ENCODE peak calls at places on chromosomes 11 and 22, in nine cellular contexts. O, N, D, H, W, B, T, S and U are unnamed samples.

GRCh38 chr11:12581923-12582322 is 92.3 kb upstream of the TEAD1 start:
- DNase-seq in O (peak; percentile 74), N (no peak), D (no peak), H (peak; percentile 10), W (peak; percentile 71), B (no peak), T (peak; percentile 77), S (no peak), U (peak; percentile 93)

GRCh38 chr11:78339483-78339882 is 78.1 kb downstream of the GAB2 start:
- DNase-seq in O (no peak), N (peak; percentile 19), D (no peak), H (no peak), W (no peak), B (no peak), T (no peak), S (no peak), U (no peak)

GRCh38 chr11:111531156-111531555 is 9.4 kb upstream of the LAYN start:
- DNase-seq in O (peak; percentile 52), N (no peak), D (no peak), H (no peak), W (no peak), B (no peak), T (no peak), S (no peak), U (no peak)

GRCh38 chr22:30228509-30229359 is 17.8 kb downstream of the LIF start:
- DNase-seq in O (no peak), N (no peak), D (no peak), H (no peak), W (no peak), B (no peak), T (no peak), S (no peak), U (peak; percentile 86)

GRCh38 chr11:66546966-66547661 is 411 bp downstream of the ACTN3 start:
- DNase-seq in O (no peak), N (no peak), D (no peak), H (no peak), W (no peak), B (no peak), T (no peak), S (no peak), U (no peak)

GRCh38 chr11:117703209-117703608 is 93.8 kb downstream of the DSCAML1 start:
- DNase-seq in O (no peak), N (no peak), D (no peak), H (no peak), W (no peak), B (no peak), T (no peak), S (no peak), U (no peak)

GRCh38 chr22:30610299-30610698 is 3.3 kb downstream of the TCN2 start:
- DNase-seq in O (no peak), N (no peak), D (no peak), H (no peak), W (peak; percentile 80), B (peak; percentile 34), T (no peak), S (no peak), U (no peak)

GRCh38 chr22:48832592-48832991 is 995.1 kb downstream of the BRD1 start:
- DNase-seq in O (no peak), N (peak; percentile 17), D (no peak), H (no peak), W (no peak), B (no peak), T (no peak), S (no peak), U (no peak)

GRCh38 chr11:95711162-95711944 is 78.2 kb downstream of the FAM76B start:
- DNase-seq in O (peak; percentile 75), N (no peak), D (no peak), H (no peak), W (no peak), B (no peak), T (peak; percentile 49), S (no peak), U (no peak)

GRCh38 chr11:11701070-11701469 is 79.3 kb upstream of the GALNT18 start:
- DNase-seq in O (peak; percentile 47), N (no peak), D (no peak), H (no peak), W (no peak), B (no peak), T (no peak), S (no peak), U (peak; percentile 58)

GRCh38 chr11:12762696-12763324 is 88.6 kb downstream of the TEAD1 start:
- DNase-seq in O (no peak), N (no peak), D (no peak), H (no peak), W (no peak), B (no peak), T (no peak), S (no peak), U (no peak)

GRCh38 chr11:35318309-35318708 is 101.0 kb downstream of the SLC1A2 start:
- DNase-seq in O (no peak), N (no peak), D (no peak), H (no peak), W (no peak), B (no peak), T (no peak), S (no peak), U (no peak)

GRCh38 chr22:43520632-43521039 is 108.8 kb downstream of the MPPED1 start:
- DNase-seq in O (no peak), N (no peak), D (no peak), H (no peak), W (no peak), B (no peak), T (no peak), S (no peak), U (no peak)

GRCh38 chr22:31290494-31291402 is 1.5 kb downstream of the PIK3IP1 start:
- DNase-seq in O (peak; percentile 86), N (peak; percentile 96), D (peak; percentile 96), H (peak; percentile 93), W (peak; percentile 96), B (peak; percentile 98), T (peak; percentile 91), S (peak; percentile 95), U (peak; percentile 84)

GRCh38 chr11:118287006-118287405 is 17.5 kb upstream of the CD3E start:
- DNase-seq in O (peak; percentile 50), N (no peak), D (no peak), H (no peak), W (no peak), B (no peak), T (peak; percentile 18), S (no peak), U (peak; percentile 37)

DNA sequence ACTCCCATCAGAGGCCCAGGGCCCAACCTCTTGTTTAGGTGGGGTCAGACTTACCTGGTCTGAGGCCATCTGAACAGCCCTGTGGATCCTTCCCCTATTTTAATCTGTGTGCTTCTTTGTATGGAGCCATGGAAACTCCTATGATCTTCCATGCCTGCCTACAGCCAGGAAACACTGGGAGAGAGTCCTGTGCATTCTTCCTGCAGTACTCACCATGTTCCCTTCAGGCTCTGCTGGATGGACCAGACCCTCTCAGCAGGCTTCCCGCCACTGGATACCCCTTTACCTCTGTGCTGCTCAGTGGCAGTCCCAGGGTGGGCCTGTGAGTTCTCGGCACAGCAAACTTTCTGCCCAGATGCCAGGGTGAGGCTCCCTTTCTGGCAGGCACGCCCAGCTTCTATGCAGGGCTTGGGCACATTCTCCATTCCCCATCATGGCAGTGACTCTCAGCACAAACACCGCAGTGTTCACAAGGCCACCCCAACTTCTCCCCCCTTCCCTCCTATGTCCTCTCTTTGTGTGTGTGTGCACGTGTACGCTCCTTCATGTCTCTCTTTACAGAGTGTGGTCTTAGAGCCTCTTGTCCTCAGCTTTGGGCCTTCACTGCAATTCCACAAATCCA is 34.8 kb downstream of the NEU3 start:
- DNase-seq in O (no peak), N (no peak), D (no peak), H (no peak), W (no peak), B (no peak), T (no peak), S (peak; percentile 17), U (no peak)
- TF ChIP-seq CTCF in O (no peak), N (no peak), D (no peak), H (no peak), W (no peak), B (no peak), T (no peak), S (no peak), U (no peak)

DNA sequence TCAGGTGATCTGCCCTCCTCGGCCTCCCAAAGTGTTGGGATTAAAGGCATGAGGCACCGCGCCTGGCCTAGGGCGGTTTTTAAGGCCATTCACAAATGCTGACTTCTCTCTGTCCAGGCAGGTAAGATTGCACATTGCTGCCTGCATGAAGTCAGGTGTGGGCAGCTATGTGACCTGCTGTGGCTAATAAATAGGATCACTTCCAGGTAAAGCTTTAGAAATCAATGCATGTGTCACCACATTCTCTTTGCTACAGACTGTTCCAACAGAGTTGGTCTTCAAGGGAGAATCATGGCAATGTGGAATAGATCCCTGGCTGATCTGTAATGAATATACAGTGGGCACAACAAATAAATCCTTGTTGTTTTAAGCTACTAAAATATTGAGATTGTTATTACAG is 260.3 kb upstream of the PITPNB start:
- DNase-seq in O (no peak), N (no peak), D (no peak), H (no peak), W (no peak), B (peak; percentile 25), T (no peak), S (no peak), U (no peak)
- TF ChIP-seq CTCF in O (no peak), N (no peak), D (no peak), H (no peak), W (no peak), B (no peak), T (no peak), S (no peak), U (no peak)

DNA sequence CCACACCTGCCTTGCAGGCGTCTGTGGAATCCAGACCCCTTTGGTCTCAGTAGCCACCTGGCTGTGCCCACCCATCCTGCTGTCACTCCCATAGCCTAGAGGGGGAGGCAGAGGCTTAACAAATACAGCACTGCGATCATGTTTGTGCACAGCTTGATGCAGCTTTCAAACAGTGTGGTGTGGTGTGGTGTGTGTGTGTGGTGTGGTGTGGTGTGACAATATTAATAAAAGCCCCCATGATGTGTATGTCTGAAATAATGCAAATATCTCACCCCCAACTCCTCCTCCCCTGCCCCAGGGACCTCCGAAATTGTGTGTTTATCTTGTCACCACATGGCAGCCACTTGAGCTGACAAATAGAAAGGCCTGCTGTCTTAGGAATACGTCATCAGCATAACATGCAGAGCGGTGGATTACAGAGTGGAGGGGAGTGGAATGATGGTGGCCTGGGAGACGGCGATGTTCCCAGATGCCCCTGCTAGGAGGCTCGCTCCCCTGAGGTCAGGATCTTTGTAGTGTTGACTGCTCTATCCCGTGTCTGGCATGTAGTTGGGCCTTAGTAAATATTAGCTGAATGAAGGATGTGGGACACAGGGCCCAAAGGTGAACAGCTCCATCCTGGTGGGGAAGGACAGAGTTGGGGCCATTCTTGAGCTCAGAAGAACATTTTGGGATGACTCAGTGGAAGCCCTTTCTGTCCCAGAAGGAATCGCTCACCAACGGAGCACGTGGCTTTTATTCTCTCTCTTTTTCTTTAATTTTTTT is 2.8 kb downstream of the PDXP start:
- DNase-seq in O (peak; percentile 76), N (peak; percentile 7), D (no peak), H (no peak), W (no peak), B (no peak), T (peak; percentile 62), S (no peak), U (peak; percentile 75)
- TF ChIP-seq CTCF in O (peak; percentile 60), N (peak; percentile 51), D (peak; percentile 76), H (peak; percentile 35), W (no peak), B (peak; percentile 33), T (peak; percentile 64), S (peak; percentile 22), U (peak; percentile 53)

DNA sequence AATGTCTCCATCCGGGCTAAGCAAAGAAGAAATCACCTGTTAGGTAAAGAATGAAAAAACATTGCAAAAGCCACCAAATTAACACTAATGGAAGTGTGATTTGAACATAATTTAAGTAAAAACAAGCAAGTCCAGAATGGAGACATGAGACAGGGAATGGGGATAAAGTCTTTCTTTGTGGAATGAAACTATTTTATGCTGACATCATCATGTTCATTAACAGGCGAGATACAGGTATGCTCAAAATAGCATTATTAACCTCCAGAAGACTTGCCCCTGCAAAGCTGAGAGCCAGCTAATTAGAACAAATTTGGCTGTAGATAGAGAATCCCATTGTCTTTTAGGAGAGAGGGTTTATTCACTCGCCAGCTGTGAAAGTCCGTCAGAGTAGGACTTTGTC is 4.9 kb upstream of the LARGE1 start:
- DNase-seq in O (no peak), N (no peak), D (no peak), H (no peak), W (no peak), B (no peak), T (no peak), S (no peak), U (no peak)
- TF ChIP-seq CTCF in O (no peak), N (no peak), D (no peak), H (no peak), W (no peak), B (no peak), T (no peak), S (no peak), U (no peak)